ENCODE peak calls at places on chromosome 9, in four cellular contexts. One of them, this sample, is unnamed.

GRCh38 chr9:110214553-110214952 is 6.6 kb upstream of the C9orf152 start:
- DNase-seq in ovary: no peak
- DNase-seq in A549: no peak
- DNase-seq in CD8-positive, alpha-beta memory T cell: no peak
- DNase-seq in this sample: no peak

GRCh38 chr9:114501786-114502682 is 3.2 kb downstream of the WHRN start:
- DNase-seq in CD8-positive, alpha-beta memory T cell: no peak
- DNase-seq in A549: peak
- DNase-seq in ovary: no peak
- DNase-seq in this sample: no peak

GRCh38 chr9:89421595-89421994 is 76.3 kb downstream of the SEMA4D start:
- DNase-seq in ovary: no peak
- DNase-seq in CD8-positive, alpha-beta memory T cell: no peak
- DNase-seq in A549: no peak
- DNase-seq in this sample: no peak

GRCh38 chr9:2800385-2801179 is 43.3 kb downstream of the PUM3 start:
- DNase-seq in A549: no peak
- DNase-seq in CD8-positive, alpha-beta memory T cell: no peak
- DNase-seq in ovary: no peak
- DNase-seq in this sample: no peak

GRCh38 chr9:136024696-136025316 is 63.6 kb upstream of the UBAC1 start:
- DNase-seq in A549: no peak
- DNase-seq in CD8-positive, alpha-beta memory T cell: no peak
- DNase-seq in ovary: peak
- DNase-seq in this sample: no peak

GRCh38 chr9:89991204-89991790 is 386.5 kb downstream of the GADD45G start:
- DNase-seq in CD8-positive, alpha-beta memory T cell: no peak
- DNase-seq in A549: no peak
- DNase-seq in ovary: no peak
- DNase-seq in this sample: no peak

GRCh38 chr9:5231212-5231611 is at the start of gene INSL4:
- DNase-seq in CD8-positive, alpha-beta memory T cell: no peak
- DNase-seq in A549: peak
- DNase-seq in ovary: no peak
- DNase-seq in this sample: peak

GRCh38 chr9:21070171-21070571 is 7.6 kb downstream of the IFNB1 start:
- DNase-seq in CD8-positive, alpha-beta memory T cell: no peak
- DNase-seq in A549: peak
- DNase-seq in ovary: peak
- DNase-seq in this sample: peak

GRCh38 chr9:113508111-113508749 is 44.7 kb downstream of the RGS3 start:
- DNase-seq in CD8-positive, alpha-beta memory T cell: no peak
- DNase-seq in ovary: no peak
- DNase-seq in A549: peak
- DNase-seq in this sample: no peak

GRCh38 chr9:131358438-131359029 is 35.4 kb upstream of the PRRC2B start:
- DNase-seq in ovary: no peak
- DNase-seq in CD8-positive, alpha-beta memory T cell: no peak
- DNase-seq in A549: no peak
- DNase-seq in this sample: no peak

GRCh38 chr9:135825435-135826187 is 81.7 kb downstream of the CAMSAP1 start:
- DNase-seq in CD8-positive, alpha-beta memory T cell: no peak
- DNase-seq in ovary: no peak
- DNase-seq in A549: no peak
- DNase-seq in this sample: no peak

GRCh38 chr9:86036555-86036954 is 62.8 kb downstream of the GOLM1 start:
- DNase-seq in A549: no peak
- DNase-seq in ovary: no peak
- DNase-seq in CD8-positive, alpha-beta memory T cell: no peak
- DNase-seq in this sample: no peak

GRCh38 chr9:19087601-19088000 is 15.1 kb downstream of the HAUS6 start:
- DNase-seq in ovary: peak
- DNase-seq in CD8-positive, alpha-beta memory T cell: no peak
- DNase-seq in A549: no peak
- DNase-seq in this sample: peak

GRCh38 chr9:84953797-84954695 is 284.5 kb downstream of the NTRK2 start:
- DNase-seq in A549: peak
- DNase-seq in CD8-positive, alpha-beta memory T cell: no peak
- DNase-seq in ovary: peak
- DNase-seq in this sample: no peak

GRCh38 chr9:111891910-111892499 is 4.6 kb upstream of the UGCG start:
- DNase-seq in CD8-positive, alpha-beta memory T cell: no peak
- DNase-seq in A549: peak
- DNase-seq in ovary: no peak
- DNase-seq in this sample: no peak

GRCh38 chr9:132012704-132013345 is 66.8 kb downstream of the MED27 start:
- DNase-seq in CD8-positive, alpha-beta memory T cell: no peak
- DNase-seq in A549: no peak
- DNase-seq in ovary: no peak
- DNase-seq in this sample: no peak

GRCh38 chr9:76574171-76574767 is 115.3 kb downstream of the GCNT1 start:
- DNase-seq in CD8-positive, alpha-beta memory T cell: no peak
- DNase-seq in A549: no peak
- DNase-seq in ovary: no peak
- DNase-seq in this sample: no peak

GRCh38 chr9:120689860-120690259 is 24.4 kb downstream of the MEGF9 start:
- DNase-seq in CD8-positive, alpha-beta memory T cell: no peak
- DNase-seq in A549: no peak
- DNase-seq in ovary: no peak
- DNase-seq in this sample: no peak

GRCh38 chr9:105114956-105115728 is 129.3 kb upstream of the SLC44A1 start:
- DNase-seq in A549: no peak
- DNase-seq in CD8-positive, alpha-beta memory T cell: no peak
- DNase-seq in ovary: no peak
- DNase-seq in this sample: no peak

GRCh38 chr9:86041331-86041741 is 58.0 kb downstream of the GOLM1 start:
- DNase-seq in A549: no peak
- DNase-seq in ovary: no peak
- DNase-seq in CD8-positive, alpha-beta memory T cell: no peak
- DNase-seq in this sample: no peak

GRCh38 chr9:97543568-97543967 is 42.1 kb downstream of the TMOD1 start:
- DNase-seq in A549: no peak
- DNase-seq in ovary: no peak
- DNase-seq in CD8-positive, alpha-beta memory T cell: no peak
- DNase-seq in this sample: peak

GRCh38 chr9:98576354-98576753 is 132.4 kb downstream of the GABBR2 start:
- DNase-seq in A549: no peak
- DNase-seq in CD8-positive, alpha-beta memory T cell: no peak
- DNase-seq in ovary: no peak
- DNase-seq in this sample: no peak

GRCh38 chr9:98576859-98577258 is 131.9 kb downstream of the GABBR2 start:
- DNase-seq in CD8-positive, alpha-beta memory T cell: no peak
- DNase-seq in ovary: no peak
- DNase-seq in A549: no peak
- DNase-seq in this sample: no peak

GRCh38 chr9:98579700-98580099 is 129.0 kb downstream of the GABBR2 start:
- DNase-seq in A549: no peak
- DNase-seq in ovary: no peak
- DNase-seq in CD8-positive, alpha-beta memory T cell: no peak
- DNase-seq in this sample: no peak

GRCh38 chr9:98575379-98576346 is 133.1 kb downstream of the GABBR2 start:
- DNase-seq in ovary: no peak
- DNase-seq in CD8-positive, alpha-beta memory T cell: no peak
- DNase-seq in A549: no peak
- DNase-seq in this sample: peak

DNA sequence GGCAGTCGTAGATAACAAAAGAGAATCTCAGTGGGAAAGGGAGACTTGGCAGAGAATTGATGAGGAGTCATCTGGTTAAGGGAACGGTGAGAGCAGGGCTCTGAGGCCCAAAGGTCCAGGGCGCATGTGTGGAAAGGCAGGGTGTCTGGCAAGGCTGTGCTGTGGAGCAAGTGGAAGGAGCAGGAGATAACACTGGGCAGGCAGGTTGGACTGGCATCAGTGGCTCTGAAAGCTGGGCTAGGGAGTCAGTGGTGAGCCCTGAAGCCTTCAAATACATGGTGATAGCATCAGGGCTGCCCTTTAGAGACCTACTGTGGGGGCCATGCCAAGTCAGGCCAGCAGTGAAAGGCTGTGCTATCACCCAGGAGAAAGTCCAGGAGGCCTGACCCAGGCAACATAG is 131.3 kb downstream of the GABBR2 start:
- DNase-seq in ovary: no peak
- DNase-seq in A549: no peak
- DNase-seq in CD8-positive, alpha-beta memory T cell: no peak
- DNase-seq in this sample: no peak
- H3K27ac ChIP-seq in ovary: no peak
- H3K27ac ChIP-seq in A549: no peak
- H3K27ac ChIP-seq in CD8-positive, alpha-beta memory T cell: no peak
- H3K27ac ChIP-seq in this sample: no peak

DNA sequence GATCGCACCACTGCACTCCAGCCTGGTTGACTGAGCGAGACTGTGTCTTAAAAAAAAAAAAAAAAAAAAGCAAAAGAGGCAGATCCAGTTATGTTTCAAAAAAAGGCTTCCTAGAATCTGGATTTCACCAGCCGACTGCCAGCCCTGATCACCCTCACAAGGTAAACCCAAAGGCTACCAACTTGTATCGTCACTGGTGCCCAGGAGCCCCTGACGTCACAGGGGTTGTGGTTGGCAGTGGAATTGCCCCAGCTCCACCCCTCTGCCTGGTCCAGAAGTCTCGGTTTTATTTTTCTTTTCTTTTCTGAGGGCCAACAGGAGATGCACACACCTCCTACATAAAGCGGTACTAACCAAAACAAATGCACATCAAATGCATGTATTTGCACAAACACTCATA is 6.0 kb upstream of the LMX1B start:
- DNase-seq in CD8-positive, alpha-beta memory T cell: no peak
- DNase-seq in A549: no peak
- DNase-seq in ovary: no peak
- DNase-seq in this sample: no peak
- H3K27ac ChIP-seq in CD8-positive, alpha-beta memory T cell: no peak
- H3K27ac ChIP-seq in A549: no peak
- H3K27ac ChIP-seq in ovary: no peak
- H3K27ac ChIP-seq in this sample: no peak

GRCh38 chr9:14352549-14352948 is 38.6 kb upstream of the NFIB start:
- DNase-seq in A549: no peak
- DNase-seq in CD8-positive, alpha-beta memory T cell: no peak
- DNase-seq in ovary: no peak
- DNase-seq in this sample: no peak

GRCh38 chr9:14350766-14351165 is 36.8 kb upstream of the NFIB start:
- DNase-seq in ovary: no peak
- DNase-seq in A549: no peak
- DNase-seq in CD8-positive, alpha-beta memory T cell: no peak
- DNase-seq in this sample: no peak

GRCh38 chr9:14349818-14350333 is 35.9 kb upstream of the NFIB start:
- DNase-seq in ovary: no peak
- DNase-seq in A549: no peak
- DNase-seq in CD8-positive, alpha-beta memory T cell: no peak
- DNase-seq in this sample: no peak

GRCh38 chr9:14349141-14349817 is 35.3 kb upstream of the NFIB start:
- DNase-seq in ovary: no peak
- DNase-seq in CD8-positive, alpha-beta memory T cell: no peak
- DNase-seq in A549: no peak
- DNase-seq in this sample: no peak

DNA sequence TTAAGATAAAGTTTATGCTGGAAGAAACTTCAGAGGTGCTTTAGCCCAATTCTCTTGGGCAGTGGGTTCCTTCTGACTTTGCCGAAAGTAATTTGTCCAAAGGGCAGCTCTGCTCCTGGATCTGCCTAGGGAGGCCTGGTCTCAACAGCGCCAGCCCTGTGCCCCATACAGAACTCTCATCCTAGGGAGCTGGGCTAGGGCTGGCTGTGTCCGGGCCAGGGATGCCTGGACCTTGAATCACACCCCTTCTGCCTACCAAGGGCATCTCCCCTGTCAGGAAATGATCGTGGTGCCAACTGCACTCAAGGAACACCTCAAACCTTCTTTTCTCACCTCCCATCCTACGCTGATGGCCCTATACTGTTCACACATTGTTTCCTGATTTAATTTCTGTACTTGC is 37.3 kb upstream of the NFIB start:
- DNase-seq in CD8-positive, alpha-beta memory T cell: no peak
- DNase-seq in A549: no peak
- DNase-seq in ovary: no peak
- DNase-seq in this sample: no peak
- H3K27ac ChIP-seq in CD8-positive, alpha-beta memory T cell: no peak
- H3K27ac ChIP-seq in A549: no peak
- H3K27ac ChIP-seq in ovary: no peak
- H3K27ac ChIP-seq in this sample: peak

DNA sequence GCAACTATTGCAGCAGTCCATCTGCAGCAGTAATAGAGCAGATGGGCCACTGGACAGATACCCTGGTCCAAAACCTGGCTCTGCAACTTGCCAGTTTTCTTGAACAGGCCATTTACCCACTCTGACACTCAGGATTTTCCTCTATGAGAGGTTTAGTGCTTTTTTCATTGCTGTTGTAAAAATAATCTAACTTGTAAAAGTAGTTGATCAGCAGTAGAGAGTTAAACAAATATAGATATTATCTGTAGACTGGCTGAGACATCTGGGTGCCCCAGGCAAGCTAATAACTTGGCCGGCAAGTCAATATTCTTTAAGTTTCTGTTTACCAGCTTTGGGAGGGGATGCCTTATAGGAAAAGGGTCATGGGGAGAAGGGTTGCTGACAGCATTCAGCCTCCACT is 4.1 kb downstream of the DAPK1 start:
- DNase-seq in CD8-positive, alpha-beta memory T cell: no peak
- DNase-seq in A549: no peak
- DNase-seq in ovary: no peak
- DNase-seq in this sample: no peak
- H3K27ac ChIP-seq in CD8-positive, alpha-beta memory T cell: no peak
- H3K27ac ChIP-seq in A549: peak
- H3K27ac ChIP-seq in ovary: no peak
- H3K27ac ChIP-seq in this sample: no peak

GRCh38 chr9:37428345-37428744 is 5.8 kb downstream of the GRHPR start:
- DNase-seq in A549: no peak
- DNase-seq in ovary: no peak
- DNase-seq in CD8-positive, alpha-beta memory T cell: no peak
- DNase-seq in this sample: no peak
- H3K27ac ChIP-seq in A549: no peak
- H3K27ac ChIP-seq in ovary: no peak
- H3K27ac ChIP-seq in CD8-positive, alpha-beta memory T cell: no peak
- H3K27ac ChIP-seq in this sample: no peak

DNA sequence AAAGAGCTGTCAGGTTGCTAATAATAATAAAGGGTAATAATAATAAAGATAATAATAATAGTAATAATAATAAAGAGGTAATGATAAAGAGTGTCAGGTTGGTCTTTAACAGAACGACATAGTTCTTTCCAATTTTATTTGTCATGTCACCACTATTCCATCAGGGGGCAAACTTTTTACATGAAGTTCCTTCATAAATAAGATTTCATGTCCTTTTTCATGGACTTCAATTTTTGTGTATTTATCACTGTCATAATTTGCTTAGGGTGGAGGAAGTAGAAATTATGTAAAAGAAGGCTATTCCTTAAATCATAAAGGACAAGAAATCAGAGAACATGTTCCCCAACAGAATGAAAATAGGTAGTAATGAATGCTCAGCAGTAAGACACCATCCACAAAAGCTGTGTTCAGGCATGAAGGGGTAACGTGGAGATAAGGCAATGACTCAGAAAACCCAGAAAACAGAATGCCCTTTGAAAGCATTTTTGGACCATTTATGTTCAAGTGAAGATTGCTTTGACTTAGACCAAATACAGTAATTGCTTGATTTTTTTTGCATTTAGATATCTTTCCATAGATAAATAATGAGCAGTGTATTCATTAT is 72.7 kb downstream of the ZFAND5 start:
- DNase-seq in A549: peak
- DNase-seq in ovary: no peak
- DNase-seq in CD8-positive, alpha-beta memory T cell: no peak
- DNase-seq in this sample: no peak
- H3K27ac ChIP-seq in A549: peak
- H3K27ac ChIP-seq in ovary: no peak
- H3K27ac ChIP-seq in CD8-positive, alpha-beta memory T cell: no peak
- H3K27ac ChIP-seq in this sample: peak

GRCh38 chr9:78003730-78004129 is 27.9 kb downstream of the GNAQ start:
- DNase-seq in ovary: no peak
- DNase-seq in CD8-positive, alpha-beta memory T cell: no peak
- DNase-seq in A549: no peak
- DNase-seq in this sample: no peak
- H3K27ac ChIP-seq in ovary: no peak
- H3K27ac ChIP-seq in CD8-positive, alpha-beta memory T cell: no peak
- H3K27ac ChIP-seq in A549: no peak
- H3K27ac ChIP-seq in this sample: no peak